ENCODE peak calls at places on chromosomes 13 and 19, in four cellular contexts. T, Q, K and D are unnamed samples.

GRCh38 chr13:98275711-98276171 is 98.7 kb upstream of the RNF113B start:
- DNase-seq in Q (no peak), K (no peak), T (no peak), D (no peak)

GRCh38 chr13:91240341-91240740 is 107.1 kb upstream of the MIR17HG start:
- DNase-seq in T (no peak), K (no peak), Q (no peak), D (no peak)

GRCh38 chr19:16328824-16329482 is 4.3 kb downstream of the KLF2 start:
- DNase-seq in T (no peak), K (peak; percentile 37), Q (no peak), D (no peak)

GRCh38 chr19:18097217-18097992 is at the start of gene MAST3:
- DNase-seq in T (peak; percentile 93), Q (peak; percentile 89), K (peak; percentile 86), D (peak; percentile 95)

GRCh38 chr19:43798546-43799409 is 3.5 kb downstream of the LYPD5 start:
- DNase-seq in T (peak; percentile 66), K (no peak), Q (peak; percentile 82), D (peak; percentile 78)

GRCh38 chr19:7685546-7686445 is 5.2 kb downstream of the TRAPPC5 start:
- DNase-seq in Q (no peak), T (no peak), K (no peak), D (no peak)

GRCh38 chr13:43360911-43361605 is 337.7 kb downstream of the DNAJC15 start:
- DNase-seq in K (no peak), Q (no peak), T (no peak), D (no peak)

GRCh38 chr13:49791214-49791752 is 1.2 kb downstream of the KPNA3 start:
- DNase-seq in Q (no peak), K (peak; percentile 42), T (peak; percentile 53), D (no peak)

GRCh38 chr19:16541526-16542044 is 652 bp downstream of the CHERP start:
- DNase-seq in T (no peak), Q (no peak), K (no peak), D (no peak)

GRCh38 chr19:5144545-5145179 is 175.7 kb downstream of the KDM4B start:
- DNase-seq in Q (no peak), K (no peak), T (no peak), D (no peak)

GRCh38 chr13:95137096-95137495 is 164.2 kb downstream of the ABCC4 start:
- DNase-seq in Q (no peak), T (no peak), K (no peak), D (no peak)

GRCh38 chr19:30671622-30672051 is 299.5 kb downstream of the ZNF536 start:
- DNase-seq in Q (no peak), T (no peak), K (peak; percentile 79), D (no peak)

GRCh38 chr13:113921763-113922162 is 52.1 kb downstream of the C13orf46 start:
- DNase-seq in Q (no peak), K (no peak), T (no peak), D (no peak)

GRCh38 chr13:106118996-106119395 is 416.5 kb downstream of the EFNB2 start:
- DNase-seq in T (no peak), K (no peak), Q (no peak), D (no peak)

GRCh38 chr19:3360494-3361383 is 5.6 kb upstream of the NFIC start:
- DNase-seq in T (peak; percentile 67), Q (no peak), K (peak; percentile 81), D (peak; percentile 89)

GRCh38 chr13:113918981-113919646 is 54.8 kb downstream of the C13orf46 start:
- DNase-seq in K (no peak), T (no peak), Q (peak; percentile 26), D (no peak)

GRCh38 chr19:57888494-57889231 is at the start of gene ZNF814:
- DNase-seq in Q (peak; percentile 51), T (peak; percentile 95), K (peak; percentile 94), D (peak; percentile 81)
- TF ChIP-seq CTCF in Q (no peak), T (no peak), K (peak; percentile 43), D (peak; percentile 40)

DNA sequence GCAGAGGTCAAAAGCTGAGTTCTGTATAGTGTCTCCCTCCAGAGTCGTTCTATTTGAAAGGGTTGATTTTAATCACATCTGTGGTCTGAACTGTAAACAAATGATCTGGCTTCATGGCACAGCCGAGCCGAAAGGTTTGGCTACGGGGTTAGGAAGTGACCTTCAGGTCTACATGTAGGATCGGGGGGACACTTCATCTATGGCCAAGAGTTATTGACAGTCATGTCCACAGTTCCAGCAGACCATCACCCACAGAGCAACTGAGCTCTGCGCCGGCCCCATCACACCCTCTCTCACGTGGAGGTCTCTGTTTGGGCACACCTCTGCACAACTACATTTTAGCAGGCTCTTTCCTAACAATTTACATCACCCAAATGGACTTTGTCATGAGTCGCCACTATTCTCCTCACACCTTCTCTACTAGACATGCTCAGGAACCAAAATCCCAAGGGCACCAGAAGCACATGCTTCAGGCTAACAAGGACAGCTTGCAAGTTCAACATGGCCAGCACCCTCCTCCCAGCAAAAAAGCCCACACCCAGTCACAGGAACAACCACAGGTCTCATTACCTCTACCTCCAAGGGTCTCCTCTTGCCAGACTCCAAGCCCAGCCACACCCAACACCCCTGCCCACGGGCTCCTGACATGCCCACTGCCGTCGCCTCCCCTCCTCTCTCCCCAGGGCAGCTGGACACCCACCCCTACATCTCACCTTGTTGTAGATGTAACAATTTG is 36.1 kb upstream of the EPHX3 start:
- DNase-seq in Q (no peak), K (no peak), T (no peak), D (no peak)
- H3K4me1 ChIP-seq in Q (no peaks in the 10 kb centered on the region), K (peaks cover 51% of the 10 kb centered on the region), T (peaks cover 9% of the 10 kb centered on the region), D (peaks cover 55% of the 10 kb centered on the region)

GRCh38 chr19:49469828-49470614 is 4.0 kb upstream of the FLT3LG start:
- DNase-seq in Q (no peak), K (no peak), T (peak; percentile 57), D (no peak)
- TF ChIP-seq CTCF in Q (no peak), K (no peak), T (peak; percentile 7), D (peak; percentile 21)

GRCh38 chr13:51587372-51587771 is 3.1 kb downstream of the WDFY2 start:
- DNase-seq in T (no peak), K (no peak), Q (no peak), D (no peak)

GRCh38 chr13:51589793-51590192 is 5.5 kb downstream of the WDFY2 start:
- DNase-seq in K (no peak), Q (no peak), T (no peak), D (no peak)

GRCh38 chr13:51590966-51591627 is 6.8 kb downstream of the WDFY2 start:
- DNase-seq in Q (no peak), K (peak; percentile 44), T (no peak), D (no peak)

GRCh38 chr13:51588406-51588949 is 4.2 kb downstream of the WDFY2 start:
- DNase-seq in Q (no peak), K (peak; percentile 80), T (no peak), D (no peak)

DNA sequence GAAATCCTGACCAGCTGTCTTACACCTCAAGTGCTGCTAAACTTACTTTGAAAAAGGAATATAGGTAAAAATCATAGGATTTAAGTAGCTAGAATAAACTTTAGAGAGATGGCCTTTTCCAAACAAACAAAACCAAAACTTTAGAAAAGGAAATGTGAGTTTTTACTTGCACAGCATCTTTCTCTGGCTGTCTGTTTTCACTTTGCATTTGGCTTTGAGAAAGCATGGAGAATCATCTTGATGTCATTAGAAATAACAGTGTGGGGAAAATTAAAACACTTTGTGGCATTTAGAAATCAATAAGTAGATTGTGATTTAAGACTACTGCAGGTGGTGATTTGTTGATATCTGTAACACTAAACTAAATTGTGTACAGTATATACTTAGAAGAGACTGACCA is 6.0 kb downstream of the WDFY2 start:
- DNase-seq in Q (no peak), T (no peak), K (no peak), D (no peak)
- H3K4me1 ChIP-seq in Q (peaks cover 15% of the 10 kb centered on the region), T (peaks cover 7% of the 10 kb centered on the region), K (peaks cover 57% of the 10 kb centered on the region), D (peaks cover 37% of the 10 kb centered on the region)

GRCh38 chr19:45568732-45569131 is 15.9 kb downstream of the OPA3 start:
- DNase-seq in K (no peak), Q (no peak), T (no peak), D (no peak)

GRCh38 chr19:45574526-45574925 is 10.1 kb downstream of the OPA3 start:
- DNase-seq in K (no peak), Q (no peak), T (no peak), D (no peak)

GRCh38 chr19:45571457-45572220 is 13.0 kb downstream of the OPA3 start:
- DNase-seq in K (no peak), T (no peak), Q (no peak), D (no peak)

GRCh38 chr19:45567609-45568008 is 17.0 kb downstream of the OPA3 start:
- DNase-seq in K (no peak), Q (no peak), T (no peak), D (no peak)

DNA sequence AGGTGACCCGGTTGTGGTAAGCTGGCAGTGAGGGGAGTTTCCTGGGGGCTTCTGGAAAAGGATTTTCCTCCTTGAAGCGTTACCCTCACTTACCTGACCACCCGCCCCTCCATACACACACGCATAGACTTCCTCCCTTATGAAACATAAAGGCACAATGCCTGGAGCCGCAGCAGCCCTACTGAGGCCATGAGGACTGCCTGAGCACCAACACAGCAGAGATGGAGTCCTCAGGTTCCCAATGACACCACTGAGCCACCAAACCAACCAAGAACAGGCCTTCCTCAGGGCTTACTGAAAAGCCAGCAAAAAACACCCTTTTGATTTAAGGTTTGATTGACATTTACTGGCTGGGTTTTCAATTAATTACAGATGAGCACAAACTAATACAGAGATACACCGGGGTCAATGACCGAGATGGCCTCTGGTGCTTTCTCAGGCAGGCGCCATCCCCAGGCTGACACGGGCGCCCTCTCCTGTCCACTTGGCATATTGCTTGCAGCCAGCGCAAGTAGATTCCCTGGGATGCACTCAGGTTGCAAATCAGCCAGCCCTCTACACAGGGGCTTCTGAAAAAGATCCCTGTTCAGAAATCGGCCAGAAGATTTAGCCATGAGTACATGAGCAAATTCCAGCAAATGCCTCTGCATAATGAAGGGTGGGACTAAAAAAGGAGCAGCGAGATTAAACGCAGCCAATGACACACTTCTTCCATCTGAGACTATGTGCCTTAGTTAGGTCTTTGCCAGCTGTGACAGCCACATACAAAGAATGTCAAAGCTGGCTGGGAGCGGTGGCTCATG is 14.8 kb downstream of the OPA3 start:
- DNase-seq in T (peak; percentile 84), Q (peak; percentile 64), K (peak; percentile 65), D (no peak)
- TF ChIP-seq CTCF in T (peak; percentile 71), Q (peak; percentile 73), K (peak; percentile 55), D (peak; percentile 69)

GRCh38 chr13:23947893-23948292 is 50.6 kb upstream of the C1QTNF9B start:
- DNase-seq in T (no peak), K (no peak), Q (no peak), D (no peak)
- H3K4me1 ChIP-seq in T (no peaks in the 10 kb centered on the region), K (no peaks in the 10 kb centered on the region), Q (no peaks in the 10 kb centered on the region), D (no peaks in the 10 kb centered on the region)

GRCh38 chr13:30932481-30933333 is at the start of gene TEX26:
- DNase-seq in T (no peak), Q (no peak), K (peak; percentile 65), D (no peak)
- TF ChIP-seq CTCF in T (no peak), Q (no peak), K (no peak), D (no peak)